ENCODE peak calls at places on chromosomes 13 and 19, in four cellular contexts. M, P, J and Z are unnamed samples.

GRCh38 chr13:50527612-50528509 is 315.6 kb downstream of the DLEU7 start:
- DNase-seq in M (no peak), P (no peak), J (no peak), Z (no peak)

GRCh38 chr19:1609680-1610474 is 4.6 kb upstream of the UQCR11 start:
- DNase-seq in J (no peak), M (no peak), P (no peak), Z (no peak)

GRCh38 chr13:32228330-32229041 is 86.7 kb downstream of the ZAR1L start:
- DNase-seq in J (no peak), P (no peak), M (no peak), Z (no peak)

GRCh38 chr13:98225036-98225940 is 48.2 kb upstream of the RNF113B start:
- DNase-seq in M (no peak), J (no peak), P (no peak), Z (no peak)

GRCh38 chr13:67023088-67023893 is 206.8 kb downstream of the PCDH9 start:
- DNase-seq in M (no peak), J (no peak), P (no peak), Z (no peak)

GRCh38 chr13:49954674-49955455 is 18.7 kb upstream of the SPRYD7 start:
- DNase-seq in M (no peak), J (no peak), P (no peak), Z (no peak)

GRCh38 chr19:48754950-48755645 is at the start of gene FGF21:
- DNase-seq in P (no peak), J (no peak), M (no peak), Z (peak)

GRCh38 chr13:36981156-36981743 is 17.9 kb downstream of the ALG5 start:
- DNase-seq in J (peak), M (no peak), P (peak), Z (no peak)

GRCh38 chr13:99027260-99027659 is 49.4 kb upstream of the DOCK9 start:
- DNase-seq in P (no peak), M (no peak), J (no peak), Z (no peak)

GRCh38 chr19:50167314-50167721 is 4.2 kb upstream of the IZUMO2 start:
- DNase-seq in J (peak), P (no peak), M (no peak), Z (no peak)

GRCh38 chr13:27516103-27516502 is 65.7 kb upstream of the MTIF3 start:
- DNase-seq in J (no peak), P (no peak), M (no peak), Z (no peak)

GRCh38 chr13:51148952-51149573 is 38.0 kb upstream of the C13orf42 start:
- DNase-seq in P (no peak), J (no peak), M (no peak), Z (peak)

GRCh38 chr19:11199517-11199916 is 2.2 kb upstream of the KANK2 start:
- DNase-seq in P (no peak), M (no peak), J (no peak), Z (no peak)

GRCh38 chr13:25295228-25295627 is 6.2 kb upstream of the NUP58 start:
- DNase-seq in J (no peak), M (no peak), P (no peak), Z (no peak)

GRCh38 chr19:15154002-15154612 is 46.7 kb downstream of the NOTCH3 start:
- DNase-seq in P (peak), M (no peak), J (peak), Z (peak)

GRCh38 chr19:14416743-14417214 is 2.4 kb downstream of the DDX39A start:
- DNase-seq in P (peak), M (no peak), J (no peak), Z (no peak)

GRCh38 chr13:113449693-113450347 is 3.5 kb downstream of the ADPRHL1 start:
- DNase-seq in M (no peak), P (no peak), J (no peak), Z (no peak)

GRCh38 chr19:2077833-2078619 is 18.1 kb downstream of the MOB3A start:
- DNase-seq in M (no peak), J (no peak), P (no peak), Z (no peak)

GRCh38 chr13:30224732-30225131 is 82.6 kb downstream of the KATNAL1 start:
- DNase-seq in M (no peak), J (no peak), P (no peak), Z (no peak)

GRCh38 chr19:40304306-40304705 is 19.2 kb upstream of the AKT2 start:
- DNase-seq in P (no peak), J (no peak), M (no peak), Z (no peak)

GRCh38 chr13:39253774-39254173 is 215.5 kb downstream of the NHLRC3 start:
- DNase-seq in M (no peak), J (no peak), P (no peak), Z (no peak)

GRCh38 chr13:103044054-103044453 is 22.2 kb downstream of the SLC10A2 start:
- DNase-seq in M (no peak), J (no peak), P (no peak), Z (no peak)

GRCh38 chr13:112545866-112546265 is 42.1 kb downstream of the TUBGCP3 start:
- DNase-seq in P (no peak), M (no peak), J (no peak), Z (no peak)

GRCh38 chr19:39110263-39110967 is 15.2 kb upstream of the PAK4 start:
- DNase-seq in M (no peak), P (peak), J (peak), Z (peak)

GRCh38 chr19:58518261-58519086 is 1.1 kb downstream of the ZBTB45 start:
- DNase-seq in J (no peak), M (no peak), P (no peak), Z (no peak)

GRCh38 chr19:23287620-23288019 is 37.4 kb upstream of the ZNF724 start:
- DNase-seq in M (no peak), J (no peak), P (no peak), Z (no peak)

GRCh38 chr13:36673838-36674326 is at the start of gene SERTM1:
- DNase-seq in J (no peak), M (no peak), P (no peak), Z (peak)

DNA sequence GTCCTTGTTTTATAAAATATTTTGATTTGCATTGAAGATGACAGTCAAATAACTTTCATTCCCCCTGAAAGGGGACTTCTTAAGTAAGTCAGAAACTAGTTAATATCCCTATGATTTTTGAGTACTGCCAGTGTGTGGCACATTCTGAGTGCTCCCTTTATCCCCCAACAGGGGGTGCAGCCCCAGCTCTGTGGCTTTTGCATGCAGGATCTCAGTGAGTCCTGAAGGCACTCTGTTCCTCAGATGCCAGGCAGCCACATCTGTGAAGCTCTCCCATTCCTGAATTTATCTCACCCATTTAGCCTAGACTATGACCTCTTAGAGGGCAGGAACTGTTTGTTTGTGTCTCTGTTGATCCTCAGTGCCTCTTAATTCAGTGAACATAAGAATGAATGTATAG is 123.1 kb downstream of the CDK8 start:
- DNase-seq in M (no peak), J (peak), P (peak), Z (peak)
- TF ChIP-seq ESRRA in M (no peak), J (no peak), P (no peak), Z (no peak)

GRCh38 chr19:18650468-18651001 is 13.7 kb downstream of the KLHL26 start:
- DNase-seq in P (peak), M (no peak), J (no peak), Z (no peak)
- TF ChIP-seq TCF7 in P (no peak), M (no peak), J (no peak), Z (no peak)

DNA sequence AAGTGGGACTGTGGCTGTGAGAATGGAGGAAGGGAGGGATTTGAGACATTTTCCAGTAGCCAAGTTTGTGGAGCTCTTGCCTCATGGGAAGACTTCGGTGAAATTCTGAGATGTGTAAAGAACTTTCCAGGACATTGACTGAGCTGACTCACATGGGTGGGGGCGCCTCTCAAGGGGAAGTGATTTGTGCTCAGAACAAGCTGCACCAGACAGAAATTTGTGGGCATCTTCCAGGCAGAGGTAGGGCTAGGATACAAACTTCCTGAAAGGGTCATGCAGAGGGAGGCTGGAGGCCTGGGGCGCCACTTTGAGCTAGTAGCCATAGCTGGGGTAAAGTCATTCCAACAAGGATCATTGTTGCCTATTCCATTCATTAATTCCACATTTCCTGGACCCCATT is 9.8 kb upstream of the SIGLEC10 start:
- DNase-seq in M (no peak), J (no peak), P (no peak), Z (no peak)
- TF ChIP-seq ESRRA in M (no peak), J (no peak), P (no peak), Z (no peak)

GRCh38 chr19:33176670-33177416 is 17.3 kb upstream of the LRP3 start:
- DNase-seq in J (peak), P (peak), M (peak), Z (peak)

GRCh38 chr19:33175156-33175782 is 18.9 kb upstream of the LRP3 start:
- DNase-seq in M (no peak), P (no peak), J (no peak), Z (no peak)

GRCh38 chr19:33177417-33177976 is 16.6 kb upstream of the LRP3 start:
- DNase-seq in M (no peak), J (peak), P (no peak), Z (peak)

GRCh38 chr19:33174186-33174585 is 19.9 kb upstream of the LRP3 start:
- DNase-seq in M (no peak), J (no peak), P (no peak), Z (no peak)

DNA sequence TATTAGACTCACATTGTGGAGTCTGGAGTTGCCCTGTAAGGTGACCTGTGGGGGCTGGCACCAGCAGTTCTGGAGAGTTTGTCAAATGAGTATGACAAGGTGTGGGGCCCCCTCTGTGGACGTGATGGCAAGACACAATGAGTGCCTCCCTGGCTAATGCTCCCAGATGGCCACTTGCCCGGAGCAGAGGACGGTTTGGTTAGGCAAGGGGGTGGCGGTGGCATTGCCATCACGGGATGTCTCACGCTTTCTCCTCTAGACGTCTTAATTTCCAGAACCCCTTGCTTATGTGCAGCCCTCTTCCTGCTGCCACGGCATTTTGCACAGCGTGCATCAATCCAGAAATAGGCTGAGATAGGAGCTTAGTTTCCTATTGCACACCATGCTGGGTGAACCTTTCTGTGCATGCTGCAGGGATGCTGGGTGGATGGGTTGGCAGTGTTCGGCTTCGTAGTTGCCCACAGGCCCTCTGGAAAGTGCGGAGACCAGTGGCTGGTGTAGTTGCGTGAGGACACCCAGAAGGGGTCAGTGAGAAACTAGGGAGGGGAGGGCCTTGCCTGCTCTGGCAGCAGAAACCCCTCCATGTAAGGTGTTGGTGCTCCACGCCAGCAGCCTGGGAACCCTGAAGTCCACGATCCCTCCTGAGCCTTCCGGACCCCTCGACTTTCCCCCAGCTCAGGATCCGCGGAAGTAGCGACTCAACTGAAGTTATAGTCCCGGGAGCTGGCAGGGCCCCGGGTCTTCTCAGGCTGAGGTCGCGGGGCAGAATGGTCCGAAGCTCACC is 18.1 kb upstream of the LRP3 start:
- DNase-seq in M (no peak), J (peak), P (no peak), Z (no peak)
- TF ChIP-seq TCF7 in M (no peak), J (no peak), P (no peak), Z (no peak)

DNA sequence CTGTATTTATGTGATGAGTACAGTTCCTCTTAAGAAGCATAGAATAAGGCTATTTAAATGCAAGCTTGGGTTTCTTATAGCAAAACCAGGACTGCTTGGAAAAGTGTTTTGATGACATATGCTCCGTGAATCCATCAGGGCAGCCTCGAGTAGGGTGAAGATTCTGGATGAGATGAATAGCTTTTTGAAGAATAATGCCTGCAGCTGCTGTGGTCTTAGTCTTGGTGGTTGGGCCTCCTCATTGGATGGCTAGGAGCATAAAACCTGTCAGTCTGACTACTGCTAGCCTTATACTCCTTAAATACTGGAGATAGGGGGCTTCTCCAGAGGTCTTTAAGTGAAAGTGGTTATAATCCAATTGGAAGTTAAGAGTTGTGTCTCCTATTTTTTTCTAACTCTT is 704.3 kb downstream of the FGF9 start:
- DNase-seq in P (no peak), M (no peak), J (no peak), Z (no peak)
- TF ChIP-seq ESRRA in P (no peak), M (no peak), J (no peak), Z (no peak)

GRCh38 chr19:36973021-36973843 is 57.1 kb downstream of the ZNF568 start:
- DNase-seq in J (no peak), P (peak), M (peak), Z (peak)
- TF ChIP-seq TCF7 in J (no peak), P (no peak), M (no peak), Z (no peak)

GRCh38 chr13:41334810-41335209 is 23.7 kb downstream of the NAA16 start:
- DNase-seq in J (no peak), M (no peak), P (no peak), Z (no peak)

GRCh38 chr13:41327994-41328778 is 17.1 kb downstream of the NAA16 start:
- DNase-seq in M (no peak), P (no peak), J (no peak), Z (no peak)

DNA sequence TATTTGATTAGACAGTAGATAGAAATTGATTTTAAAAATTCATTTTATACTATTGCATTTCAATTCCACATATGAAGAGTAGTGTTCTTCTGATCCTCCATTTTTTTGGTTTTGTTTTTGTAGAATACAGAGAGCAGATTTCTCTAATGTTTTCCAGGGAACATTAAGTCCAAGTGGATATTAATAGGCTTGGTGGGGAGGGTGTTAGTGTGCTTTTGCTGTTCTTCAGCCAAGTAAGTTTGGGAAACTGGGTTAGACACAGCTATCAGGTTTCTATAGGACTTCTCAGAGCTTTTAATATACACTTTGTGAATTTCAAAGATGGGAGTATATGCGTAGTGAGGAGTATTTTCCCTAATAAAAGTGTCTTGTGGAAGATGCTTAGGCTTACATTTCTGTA is 21.8 kb downstream of the NAA16 start:
- DNase-seq in P (no peak), J (no peak), M (no peak), Z (no peak)
- TF ChIP-seq ESRRA in P (no peak), J (no peak), M (no peak), Z (no peak)

GRCh38 chr19:51607920-51608562 is 22.2 kb downstream of the SIGLEC5 start:
- DNase-seq in M (no peak), J (peak), P (peak), Z (peak)
- TF ChIP-seq TCF7 in M (no peak), J (no peak), P (no peak), Z (no peak)

GRCh38 chr19:31096047-31096446 is 253.2 kb downstream of the TSHZ3 start:
- DNase-seq in M (no peak), J (no peak), P (no peak), Z (peak)
- TF ChIP-seq ESRRA in M (no peak), J (no peak), P (no peak), Z (no peak)

DNA sequence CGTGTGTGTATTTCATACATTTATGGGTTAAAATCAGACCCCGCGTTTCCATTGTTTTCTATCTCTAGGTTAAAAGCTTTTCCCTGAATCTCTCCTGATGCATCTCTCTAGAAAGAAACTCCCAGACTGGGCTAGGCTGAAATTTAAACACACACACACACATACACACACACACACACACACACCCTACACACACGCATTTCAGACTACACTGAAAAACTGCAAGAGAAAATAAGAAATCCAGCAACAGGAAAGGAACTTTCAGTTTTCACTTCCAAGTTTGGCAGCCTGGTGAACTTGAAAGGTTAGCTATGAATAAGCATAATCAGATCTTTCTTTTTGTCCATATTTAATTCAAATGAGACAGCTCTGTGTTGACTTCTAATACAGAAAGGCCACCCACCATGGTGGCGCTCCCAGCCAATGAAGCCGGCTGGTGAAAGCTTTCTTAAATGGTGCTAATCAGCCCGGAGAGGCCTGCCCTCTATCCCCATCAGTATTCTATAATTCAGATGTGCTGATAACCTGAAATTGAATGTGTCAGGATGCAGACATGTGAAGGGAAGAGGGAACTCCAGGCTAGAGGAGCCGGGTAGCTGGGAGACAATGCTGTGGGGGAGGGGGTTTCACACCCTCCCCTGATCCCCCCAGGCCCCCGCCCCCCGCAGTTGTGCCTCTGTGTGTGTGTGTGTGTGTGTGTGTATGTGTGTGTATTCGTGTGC is 108.3 kb upstream of the ZNF536 start:
- DNase-seq in J (no peak), M (no peak), P (no peak), Z (no peak)
- TF ChIP-seq TCF7 in J (no peak), M (no peak), P (no peak), Z (no peak)